ENCODE peak calls at places on chromosomes 2 and 18, in seven cellular contexts. M, P, X, D, E, V and B are unnamed samples.
A peak's percentile ranks its signal among the peaks of the same experiment; 100 is the strongest.

GRCh38 chr2:182852090-182852489 is 14.3 kb downstream of the FRZB start:
- DNase-seq in X (no peak), M (no peak), E (no peak), D (no peak), V (no peak), P (no peak), B (no peak)

GRCh38 chr18:47627030-47627429 is 303.4 kb downstream of the SMAD2 start:
- DNase-seq in D (no peak), X (no peak), E (no peak), M (no peak), P (no peak), V (no peak), B (no peak)

GRCh38 chr18:55320399-55321255 is 267.4 kb downstream of the TCF4 start:
- DNase-seq in P (no peak), D (no peak), M (no peak), V (no peak), E (no peak), X (no peak), B (no peak)

GRCh38 chr2:121707344-121707919 is 29.2 kb downstream of the NIFK start:
- DNase-seq in E (no peak), V (no peak), X (no peak), M (no peak), D (no peak), P (no peak), B (no peak)

GRCh38 chr2:216146573-216146972 is 37.4 kb downstream of the XRCC5 start:
- DNase-seq in M (no peak), X (no peak), V (no peak), P (no peak), D (no peak), E (no peak), B (no peak)

GRCh38 chr18:681985-682384 is 24.5 kb downstream of the TYMS start:
- DNase-seq in X (no peak), P (no peak), E (no peak), M (no peak), V (peak; percentile 77), D (no peak), B (no peak)

GRCh38 chr2:65749549-65749948 is 317.1 kb upstream of the SPRED2 start:
- DNase-seq in M (no peak), V (no peak), P (no peak), D (no peak), E (no peak), X (no peak), B (no peak)

GRCh38 chr2:113342650-113343049 is 63.9 kb upstream of the PAX8 start:
- DNase-seq in E (no peak), D (no peak), P (no peak), M (no peak), V (no peak), X (no peak), B (no peak)

GRCh38 chr18:45755936-45756335 is 32.0 kb downstream of the SLC14A1 start:
- DNase-seq in M (no peak), X (no peak), V (no peak), D (no peak), E (peak; percentile 80), P (no peak), B (no peak)

GRCh38 chr2:8478133-8478793 is 203.6 kb upstream of the ID2 start:
- DNase-seq in P (no peak), V (no peak), X (no peak), E (peak; percentile 80), M (no peak), D (no peak), B (no peak)

GRCh38 chr2:234620018-234620417 is 123.1 kb upstream of the ARL4C start:
- DNase-seq in E (no peak), X (no peak), D (no peak), P (no peak), V (no peak), M (no peak), B (no peak)

GRCh38 chr2:230128943-230129342 is 60.2 kb upstream of the SLC16A14 start:
- DNase-seq in D (no peak), M (no peak), X (no peak), V (no peak), P (no peak), E (no peak), B (no peak)